ENCODE peak calls at places on chromosomes 4 and X, in four cellular contexts. One of them, this sample, is unnamed.
A peak's percentile ranks its signal among the peaks of the same experiment; 100 is the strongest.

GRCh38 chr4:77601614-77602187 is 3.9 kb upstream of the CXCL13 start:
- DNase-seq in heart right ventricle: no peak
- DNase-seq in BE2C: no peak
- DNase-seq in Peyer's patch: no peak
- DNase-seq in this sample: no peak

GRCh38 chr4:40576651-40577480 is 52.8 kb downstream of the RBM47 start:
- DNase-seq in heart right ventricle: peak; percentile 57
- DNase-seq in BE2C: no peak
- DNase-seq in Peyer's patch: peak; percentile 87
- DNase-seq in this sample: no peak

GRCh38 chr4:124206779-124207605 is 505.5 kb downstream of the ANKRD50 start:
- DNase-seq in heart right ventricle: no peak
- DNase-seq in BE2C: no peak
- DNase-seq in Peyer's patch: no peak
- DNase-seq in this sample: peak; percentile 60

GRCh38 chr4:1026115-1026514 is 14.7 kb downstream of the FGFRL1 start:
- DNase-seq in heart right ventricle: peak; percentile 56
- DNase-seq in BE2C: peak; percentile 49
- DNase-seq in Peyer's patch: peak; percentile 74
- DNase-seq in this sample: no peak

GRCh38 chr4:3305610-3306371 is 13.0 kb downstream of the RGS12 start:
- DNase-seq in heart right ventricle: no peak
- DNase-seq in BE2C: peak; percentile 4
- DNase-seq in Peyer's patch: no peak
- DNase-seq in this sample: peak; percentile 24

GRCh38 chrX:13790206-13791131 is 26.4 kb downstream of the GPM6B start:
- DNase-seq in heart right ventricle: no peak
- DNase-seq in BE2C: no peak
- DNase-seq in Peyer's patch: no peak
- DNase-seq in this sample: no peak

GRCh38 chrX:85611926-85612325 is 232.5 kb upstream of the POF1B start:
- DNase-seq in heart right ventricle: no peak
- DNase-seq in BE2C: no peak
- DNase-seq in Peyer's patch: no peak
- DNase-seq in this sample: peak; percentile 32

GRCh38 chrX:68511255-68511654 is 12.4 kb downstream of the YIPF6 start:
- DNase-seq in heart right ventricle: no peak
- DNase-seq in BE2C: peak; percentile 35
- DNase-seq in Peyer's patch: no peak
- DNase-seq in this sample: peak; percentile 61

GRCh38 chrX:100413231-100413630 is 3.2 kb upstream of the PCDH19 start:
- DNase-seq in heart right ventricle: no peak
- DNase-seq in BE2C: peak; percentile 43
- DNase-seq in Peyer's patch: no peak
- DNase-seq in this sample: peak; percentile 77

GRCh38 chrX:120468479-120468824 is 644 bp downstream of the LAMP2 start:
- DNase-seq in heart right ventricle: no peak
- DNase-seq in BE2C: no peak
- DNase-seq in Peyer's patch: no peak
- DNase-seq in this sample: no peak

GRCh38 chr4:23934915-23935314 is 45.1 kb upstream of the PPARGC1A start:
- DNase-seq in heart right ventricle: peak; percentile 47
- DNase-seq in BE2C: no peak
- DNase-seq in Peyer's patch: no peak
- DNase-seq in this sample: no peak

GRCh38 chrX:11113731-11114130 is 2.6 kb downstream of the HCCS start:
- DNase-seq in heart right ventricle: no peak
- DNase-seq in BE2C: no peak
- DNase-seq in Peyer's patch: no peak
- DNase-seq in this sample: no peak

GRCh38 chrX:16444353-16444752 is 205.6 kb upstream of the S100G start:
- DNase-seq in heart right ventricle: no peak
- DNase-seq in BE2C: no peak
- DNase-seq in Peyer's patch: no peak
- DNase-seq in this sample: no peak

GRCh38 chr4:155392486-155393184 is 15.9 kb upstream of the MAP9 start:
- DNase-seq in heart right ventricle: no peak
- DNase-seq in BE2C: no peak
- DNase-seq in Peyer's patch: no peak
- DNase-seq in this sample: peak; percentile 68

GRCh38 chrX:81174286-81174685 is 27.4 kb downstream of the HMGN5 start:
- DNase-seq in heart right ventricle: no peak
- DNase-seq in BE2C: no peak
- DNase-seq in Peyer's patch: no peak
- DNase-seq in this sample: peak; percentile 31

GRCh38 chr4:21893136-21893535 is 55.4 kb downstream of the KCNIP4 start:
- DNase-seq in heart right ventricle: no peak
- DNase-seq in BE2C: no peak
- DNase-seq in Peyer's patch: no peak
- DNase-seq in this sample: no peak

GRCh38 chr4:168843635-168844034 is 166.4 kb downstream of the CBR4 start:
- DNase-seq in heart right ventricle: no peak
- DNase-seq in BE2C: no peak
- DNase-seq in Peyer's patch: no peak
- DNase-seq in this sample: no peak

GRCh38 chr4:168751263-168752225 is 254.7 kb downstream of the PALLD start:
- DNase-seq in heart right ventricle: no peak
- DNase-seq in BE2C: no peak
- DNase-seq in Peyer's patch: no peak
- DNase-seq in this sample: no peak

GRCh38 chr4:89661490-89661889 is 175.5 kb downstream of the SNCA start:
- DNase-seq in heart right ventricle: no peak
- DNase-seq in BE2C: no peak
- DNase-seq in Peyer's patch: no peak
- DNase-seq in this sample: no peak

GRCh38 chrX:139158256-139158655 is 372.3 kb upstream of the F9 start:
- DNase-seq in heart right ventricle: no peak
- DNase-seq in BE2C: no peak
- DNase-seq in Peyer's patch: no peak
- DNase-seq in this sample: no peak

GRCh38 chrX:47723689-47724088 is 64.7 kb upstream of the UXT start:
- DNase-seq in heart right ventricle: no peak
- DNase-seq in BE2C: no peak
- DNase-seq in Peyer's patch: no peak
- DNase-seq in this sample: no peak

GRCh38 chr4:105002278-105002677 is 144.4 kb upstream of the TET2 start:
- DNase-seq in heart right ventricle: no peak
- DNase-seq in BE2C: no peak
- DNase-seq in Peyer's patch: no peak
- DNase-seq in this sample: no peak

GRCh38 chrX:22855693-22856092 is 144.1 kb upstream of the DDX53 start:
- DNase-seq in heart right ventricle: no peak
- DNase-seq in BE2C: no peak
- DNase-seq in Peyer's patch: no peak
- DNase-seq in this sample: no peak

GRCh38 chr4:155548173-155548572 is 118.5 kb upstream of the GUCY1A1 start:
- DNase-seq in heart right ventricle: no peak
- DNase-seq in BE2C: no peak
- DNase-seq in Peyer's patch: no peak
- DNase-seq in this sample: no peak

GRCh38 chr4:69075061-69075792 is 21.0 kb upstream of the UGT2B7 start:
- DNase-seq in heart right ventricle: no peak
- DNase-seq in BE2C: no peak
- DNase-seq in Peyer's patch: no peak
- DNase-seq in this sample: no peak

GRCh38 chr4:2095236-2096072 is 36.3 kb downstream of the NAT8L start:
- DNase-seq in heart right ventricle: no peak
- DNase-seq in BE2C: no peak
- DNase-seq in Peyer's patch: no peak
- DNase-seq in this sample: no peak

GRCh38 chrX:66020578-66021406 is 19.1 kb downstream of the VSIG4 start:
- DNase-seq in heart right ventricle: no peak
- DNase-seq in BE2C: no peak
- DNase-seq in Peyer's patch: peak; percentile 45
- DNase-seq in this sample: no peak

GRCh38 chr4:132572210-132572609 is 576.9 kb upstream of the PCDH10 start:
- DNase-seq in heart right ventricle: no peak
- DNase-seq in BE2C: no peak
- DNase-seq in Peyer's patch: no peak
- DNase-seq in this sample: no peak

GRCh38 chr4:162497564-162498167 is 333.9 kb upstream of the FSTL5 start:
- DNase-seq in heart right ventricle: no peak
- DNase-seq in BE2C: no peak
- DNase-seq in Peyer's patch: no peak
- DNase-seq in this sample: peak; percentile 57

GRCh38 chrX:32041181-32041580 is 969.3 kb upstream of the FTHL17 start:
- DNase-seq in heart right ventricle: no peak
- DNase-seq in BE2C: no peak
- DNase-seq in Peyer's patch: no peak
- DNase-seq in this sample: no peak

GRCh38 chr4:127421418-127421817 is 211.3 kb upstream of the INTU start:
- DNase-seq in heart right ventricle: no peak
- DNase-seq in BE2C: no peak
- DNase-seq in Peyer's patch: no peak
- DNase-seq in this sample: no peak

GRCh38 chr4:185307136-185307950 is 88.4 kb downstream of the LRP2BP start:
- DNase-seq in heart right ventricle: no peak
- DNase-seq in BE2C: no peak
- DNase-seq in Peyer's patch: no peak
- DNase-seq in this sample: no peak

GRCh38 chrX:103254921-103255455 is at the start of gene TCEAL8:
- DNase-seq in heart right ventricle: peak; percentile 72
- DNase-seq in BE2C: peak; percentile 65
- DNase-seq in Peyer's patch: peak; percentile 91
- DNase-seq in this sample: peak; percentile 87

GRCh38 chr4:184424279-184424678 is 50.1 kb downstream of the IRF2 start:
- DNase-seq in heart right ventricle: no peak
- DNase-seq in BE2C: no peak
- DNase-seq in Peyer's patch: no peak
- DNase-seq in this sample: no peak

GRCh38 chrX:48927125-48927524 is 8.3 kb upstream of the PIM2 start:
- DNase-seq in heart right ventricle: no peak
- DNase-seq in BE2C: no peak
- DNase-seq in Peyer's patch: no peak
- DNase-seq in this sample: no peak

GRCh38 chr4:6607368-6608050 is 32.5 kb downstream of the MAN2B2 start:
- DNase-seq in heart right ventricle: no peak
- DNase-seq in BE2C: no peak
- DNase-seq in Peyer's patch: no peak
- DNase-seq in this sample: no peak

GRCh38 chr4:6610856-6611430 is 29.5 kb upstream of the MRFAP1 start:
- DNase-seq in heart right ventricle: no peak
- DNase-seq in BE2C: no peak
- DNase-seq in Peyer's patch: no peak
- DNase-seq in this sample: no peak

GRCh38 chr4:6608758-6609414 is 31.6 kb upstream of the MRFAP1 start:
- DNase-seq in heart right ventricle: no peak
- DNase-seq in BE2C: peak; percentile 68
- DNase-seq in Peyer's patch: no peak
- DNase-seq in this sample: no peak

GRCh38 chr4:6606465-6607235 is 31.7 kb downstream of the MAN2B2 start:
- DNase-seq in heart right ventricle: no peak
- DNase-seq in BE2C: no peak
- DNase-seq in Peyer's patch: no peak
- DNase-seq in this sample: no peak

DNA sequence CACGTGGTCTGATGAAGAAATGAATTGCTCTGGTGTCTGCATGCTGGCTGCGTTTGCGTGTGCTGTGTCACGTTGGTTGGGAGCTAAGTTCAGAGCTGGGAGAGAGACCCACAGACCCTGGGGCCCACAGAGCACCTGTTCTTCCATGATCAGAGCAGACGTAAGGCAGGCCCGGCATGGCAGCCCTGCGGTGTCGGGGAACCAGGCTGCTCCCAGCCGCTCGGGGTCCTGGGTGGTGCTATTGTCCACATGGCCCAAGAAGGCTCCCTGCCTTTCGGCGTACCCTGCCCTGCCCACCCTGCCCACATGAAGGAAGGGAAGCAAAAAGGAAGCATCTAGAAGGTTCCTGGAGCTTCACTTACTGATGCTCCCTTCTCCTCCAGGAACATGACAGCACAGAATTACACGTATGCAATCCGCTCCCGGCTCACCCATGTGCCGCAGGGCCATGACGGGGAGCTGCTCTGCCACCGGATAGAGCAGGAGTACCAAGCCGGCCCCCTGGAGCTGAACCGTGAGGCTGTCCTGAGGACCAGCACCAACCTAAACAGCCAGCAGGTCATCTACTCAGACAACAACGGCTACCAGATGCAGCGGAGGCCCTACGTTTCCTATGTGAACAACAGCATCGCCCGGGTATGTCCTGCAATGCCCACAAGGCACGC is 30.9 kb upstream of the MRFAP1 start:
- DNase-seq in heart right ventricle: no peak
- DNase-seq in BE2C: no peak
- DNase-seq in Peyer's patch: no peak
- DNase-seq in this sample: no peak
- H3K36me3 ChIP-seq in heart right ventricle: peaks cover 96% of the 10 kb centered on the region
- H3K36me3 ChIP-seq in BE2C: no peaks in the 10 kb centered on the region
- H3K36me3 ChIP-seq in Peyer's patch: peaks cover 79% of the 10 kb centered on the region
- H3K36me3 ChIP-seq in this sample: no peaks in the 10 kb centered on the region

DNA sequence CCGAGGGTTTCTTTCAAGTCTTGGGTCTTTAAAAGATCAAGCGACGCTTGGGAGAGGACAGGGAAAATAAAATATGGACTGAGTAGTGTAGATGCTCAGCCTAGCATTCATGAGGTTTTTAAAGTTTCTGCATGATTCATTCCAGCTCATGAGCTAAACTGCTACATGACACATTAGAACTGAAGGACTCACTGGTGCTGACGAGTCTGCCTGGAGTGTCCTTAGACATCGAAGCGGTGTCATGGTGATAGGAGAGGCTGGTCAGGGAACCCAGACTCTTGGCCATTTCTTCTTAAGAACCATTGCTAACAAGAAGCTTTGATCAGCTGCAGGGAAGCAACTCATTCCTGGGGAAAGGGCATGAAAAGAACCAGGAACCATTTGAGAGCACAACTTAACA is 158.6 kb downstream of the TRIML1 start:
- DNase-seq in heart right ventricle: no peak
- DNase-seq in BE2C: no peak
- DNase-seq in Peyer's patch: no peak
- DNase-seq in this sample: no peak
- H3K36me3 ChIP-seq in heart right ventricle: no peaks in the 10 kb centered on the region
- H3K36me3 ChIP-seq in BE2C: no peaks in the 10 kb centered on the region
- H3K36me3 ChIP-seq in Peyer's patch: no peaks in the 10 kb centered on the region
- H3K36me3 ChIP-seq in this sample: no peaks in the 10 kb centered on the region

GRCh38 chrX:72271091-72271490 is 6.0 kb downstream of the RPS4X start:
- DNase-seq in heart right ventricle: no peak
- DNase-seq in BE2C: no peak
- DNase-seq in Peyer's patch: no peak
- DNase-seq in this sample: no peak

GRCh38 chrX:72273718-72274117 is 3.3 kb downstream of the RPS4X start:
- DNase-seq in heart right ventricle: no peak
- DNase-seq in BE2C: no peak
- DNase-seq in Peyer's patch: no peak
- DNase-seq in this sample: no peak

GRCh38 chrX:72272868-72273267 is 4.2 kb downstream of the RPS4X start:
- DNase-seq in heart right ventricle: no peak
- DNase-seq in BE2C: no peak
- DNase-seq in Peyer's patch: peak; percentile 53
- DNase-seq in this sample: no peak

GRCh38 chrX:72270316-72270866 is 6.7 kb downstream of the RPS4X start:
- DNase-seq in heart right ventricle: no peak
- DNase-seq in BE2C: no peak
- DNase-seq in Peyer's patch: no peak
- DNase-seq in this sample: no peak

GRCh38 chrX:72271812-72272211 is 5.2 kb downstream of the RPS4X start:
- DNase-seq in heart right ventricle: no peak
- DNase-seq in BE2C: no peak
- DNase-seq in Peyer's patch: no peak
- DNase-seq in this sample: no peak
- H3K36me3 ChIP-seq in heart right ventricle: peaks cover 89% of the 10 kb centered on the region
- H3K36me3 ChIP-seq in BE2C: peaks cover 79% of the 10 kb centered on the region
- H3K36me3 ChIP-seq in Peyer's patch: peaks cover 22% of the 10 kb centered on the region
- H3K36me3 ChIP-seq in this sample: peaks cover 93% of the 10 kb centered on the region

GRCh38 chr4:7799306-7799705 is 140.4 kb downstream of the AFAP1 start:
- DNase-seq in heart right ventricle: no peak
- DNase-seq in BE2C: no peak
- DNase-seq in Peyer's patch: peak; percentile 35
- DNase-seq in this sample: no peak
- H3K36me3 ChIP-seq in heart right ventricle: peaks cover 46% of the 10 kb centered on the region
- H3K36me3 ChIP-seq in BE2C: peaks cover 51% of the 10 kb centered on the region
- H3K36me3 ChIP-seq in Peyer's patch: peaks cover 49% of the 10 kb centered on the region
- H3K36me3 ChIP-seq in this sample: peaks cover 28% of the 10 kb centered on the region